ENCODE peak calls at places on chromosomes 16 and 17, in eight cellular contexts. O, M, T, Q, C, L, E and B are unnamed samples.

GRCh38 chr17:59332890-59333377 is 1.5 kb downstream of the YPEL2 start:
- DNase-seq in O (no peak), E (peak), M (no peak), T (peak), L (no peak), Q (no peak), C (peak), B (no peak)

GRCh38 chr17:35245196-35245486 is 2.3 kb downstream of the SLFN5 start:
- DNase-seq in C (no peak), M (no peak), L (no peak), T (no peak), Q (peak), E (no peak), O (peak), B (no peak)

GRCh38 chr17:40418428-40418706 is 671 bp upstream of the TOP2A start:
- DNase-seq in C (no peak), Q (no peak), T (peak), E (peak), O (no peak), M (no peak), L (no peak), B (no peak)

GRCh38 chr17:81221842-81222619 is 734 bp downstream of the CEP131 start:
- DNase-seq in C (peak), T (no peak), E (no peak), M (no peak), O (no peak), Q (no peak), L (no peak), B (no peak)

GRCh38 chr16:79393121-79393520 is 207.4 kb downstream of the MAF start:
- DNase-seq in E (no peak), T (no peak), O (no peak), Q (no peak), M (no peak), L (no peak), C (no peak), B (no peak)

GRCh38 chr16:30615358-30616076 is 5.3 kb upstream of the ZNF689 start:
- DNase-seq in M (peak), L (peak), O (no peak), C (peak), Q (no peak), T (no peak), E (peak), B (peak)

GRCh38 chr17:19724501-19725420 is 8.4 kb upstream of the SLC47A2 start:
- DNase-seq in E (peak), L (peak), M (peak), T (peak), Q (no peak), O (no peak), C (no peak), B (peak)

GRCh38 chr16:681746-682427 is 1.7 kb downstream of the STUB1 start:
- DNase-seq in T (no peak), M (no peak), C (no peak), L (no peak), O (no peak), Q (no peak), E (peak), B (no peak)

GRCh38 chr16:82031116-82032084 is 3.7 kb upstream of the HSD17B2 start:
- DNase-seq in T (no peak), Q (peak), L (no peak), C (no peak), E (no peak), M (no peak), O (peak), B (no peak)